ENCODE peak calls at places on chromosome 4, in eight cellular contexts. W is prostate gland; V is CD8-positive, alpha-beta T cell; P is uterus; T is breast epithelium; L is H9; X is vagina; B is A549. C is an unnamed sample.

GRCh38 chr4:84971319-84971932 is 4.9 kb upstream of the WDFY3 start:
- DNase-seq in W (no peak), V (no peak), P (no peak), T (no peak), L (no peak), X (no peak), B (peak; percentile 16), C (no peak)

GRCh38 chr4:123623611-123624010 is 227.0 kb downstream of the SPRY1 start:
- DNase-seq in W (no peak), V (no peak), P (no peak), T (no peak), L (no peak), X (no peak), B (no peak), C (no peak)

GRCh38 chr4:129232627-129233337 is 136.8 kb downstream of the C4orf33 start:
- DNase-seq in W (no peak), V (no peak), P (no peak), T (no peak), L (no peak), X (no peak), B (no peak), C (no peak)

GRCh38 chr4:19224820-19225219 is 1026.9 kb upstream of the SLIT2 start:
- DNase-seq in W (no peak), V (no peak), P (no peak), T (no peak), L (no peak), X (no peak), B (no peak), C (no peak)

GRCh38 chr4:82429728-82430192 is 502 bp downstream of the HNRNPDL start:
- DNase-seq in W (no peak), V (peak; percentile 76), P (no peak), T (peak; percentile 53), L (no peak), X (no peak), B (no peak), C (no peak)

GRCh38 chr4:98565646-98566403 is 92.6 kb downstream of the TSPAN5 start:
- DNase-seq in W (no peak), V (no peak), P (no peak), T (no peak), L (no peak), X (no peak), B (no peak), C (no peak)

GRCh38 chr4:123661080-123661737 is 264.6 kb downstream of the SPRY1 start:
- DNase-seq in W (no peak), V (no peak), P (no peak), T (no peak), L (no peak), X (no peak), B (peak; percentile 10), C (no peak)

GRCh38 chr4:143202824-143203223 is 18.1 kb downstream of the USP38 start:
- DNase-seq in W (no peak), V (no peak), P (no peak), T (no peak), L (no peak), X (no peak), B (no peak), C (no peak)

GRCh38 chr4:40749717-40750460 is at the start of gene NSUN7:
- DNase-seq in W (peak; percentile 75), V (peak; percentile 13), P (peak; percentile 21), T (peak; percentile 64), L (peak; percentile 96), X (no peak), B (peak; percentile 20), C (peak; percentile 93)

GRCh38 chr4:185932491-185932890 is 120.5 kb upstream of the SORBS2 start:
- DNase-seq in W (no peak), V (no peak), P (no peak), T (no peak), L (no peak), X (no peak), B (no peak), C (no peak)

GRCh38 chr4:53049528-53049927 is 187.4 kb downstream of the RASL11B start:
- DNase-seq in W (no peak), V (no peak), P (no peak), T (no peak), L (no peak), X (no peak), B (no peak), C (no peak)

GRCh38 chr4:19944251-19944650 is 307.5 kb upstream of the SLIT2 start:
- DNase-seq in W (no peak), V (no peak), P (no peak), T (no peak), L (no peak), X (no peak), B (no peak), C (no peak)

GRCh38 chr4:7878323-7878722 is 61.3 kb downstream of the AFAP1 start:
- DNase-seq in W (no peak), V (no peak), P (no peak), T (no peak), L (no peak), X (no peak), B (no peak), C (no peak)

GRCh38 chr4:7879127-7879526 is 60.5 kb downstream of the AFAP1 start:
- DNase-seq in W (no peak), V (no peak), P (no peak), T (no peak), L (no peak), X (no peak), B (no peak), C (no peak)

GRCh38 chr4:7877131-7877530 is 62.5 kb downstream of the AFAP1 start:
- DNase-seq in W (no peak), V (no peak), P (no peak), T (no peak), L (no peak), X (no peak), B (no peak), C (no peak)

GRCh38 chr4:7876096-7876993 is 63.3 kb downstream of the AFAP1 start:
- DNase-seq in W (no peak), V (peak; percentile 41), P (peak; percentile 55), T (no peak), L (peak; percentile 72), X (no peak), B (peak; percentile 75), C (no peak)

DNA sequence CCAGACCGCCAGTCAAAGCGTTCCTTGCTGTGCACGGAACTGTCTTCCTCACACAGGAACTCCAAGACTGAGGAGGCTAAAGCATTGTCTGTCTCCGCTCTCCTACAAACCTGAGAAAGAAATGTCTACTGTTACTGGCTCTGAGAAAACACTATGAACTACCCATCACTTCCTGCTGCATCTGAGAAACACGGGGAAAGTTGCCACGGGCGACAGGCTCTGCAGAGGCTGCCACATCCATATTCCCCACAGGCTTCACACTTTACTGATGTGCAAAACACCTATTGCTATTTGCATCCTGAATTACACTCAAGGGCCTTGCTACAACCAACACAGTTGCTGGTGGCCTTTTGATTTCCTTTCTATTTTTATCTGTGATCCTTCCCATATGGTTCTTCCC is 59.0 kb downstream of the AFAP1 start:
- DNase-seq in W (no peak), V (no peak), P (no peak), T (no peak), L (no peak), X (no peak), B (no peak), C (no peak)
- H3K4me1 ChIP-seq in W (no peaks in the 10 kb centered on the region), V (peaks cover 8% of the 10 kb centered on the region), P (peaks cover 1% of the 10 kb centered on the region), T (no peaks in the 10 kb centered on the region), L (peaks cover 3% of the 10 kb centered on the region), X (peaks cover 30% of the 10 kb centered on the region), B (peaks cover 82% of the 10 kb centered on the region), C (peaks cover 10% of the 10 kb centered on the region)

DNA sequence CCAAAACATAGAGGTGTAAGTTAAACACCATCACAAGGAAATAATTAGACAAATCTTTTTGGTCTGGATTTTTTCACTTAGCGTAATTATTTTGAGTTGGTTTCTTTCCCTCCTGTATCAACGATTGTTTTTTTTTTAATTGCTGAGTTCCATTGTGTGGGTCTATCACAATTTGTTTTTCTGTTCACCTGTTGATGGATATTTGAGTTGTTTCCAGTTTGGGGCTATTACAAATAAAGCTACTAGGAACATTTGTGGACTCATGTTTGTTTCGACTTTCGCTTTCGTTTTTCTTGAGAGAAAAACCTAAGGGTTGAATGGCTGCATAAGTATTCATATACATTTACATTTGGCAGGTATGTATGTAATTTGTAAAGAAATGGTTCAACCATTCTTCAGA is 20.4 kb upstream of the FBXW7 start:
- DNase-seq in W (no peak), V (no peak), P (no peak), T (no peak), L (no peak), X (no peak), B (no peak), C (no peak)
- H3K4me1 ChIP-seq in W (no peaks in the 10 kb centered on the region), V (peaks cover 28% of the 10 kb centered on the region), P (no peaks in the 10 kb centered on the region), T (no peaks in the 10 kb centered on the region), L (no peaks in the 10 kb centered on the region), X (no peaks in the 10 kb centered on the region), B (no peaks in the 10 kb centered on the region), C (no peaks in the 10 kb centered on the region)

GRCh38 chr4:57089549-57089948 is 20.6 kb downstream of the IGFBP7 start:
- DNase-seq in W (no peak), V (no peak), P (no peak), T (no peak), L (no peak), X (no peak), B (no peak), C (no peak)
- H3K4me1 ChIP-seq in W (no peaks in the 10 kb centered on the region), V (no peaks in the 10 kb centered on the region), P (peaks cover 6% of the 10 kb centered on the region), T (no peaks in the 10 kb centered on the region), L (no peaks in the 10 kb centered on the region), X (peaks cover 16% of the 10 kb centered on the region), B (peaks cover 40% of the 10 kb centered on the region), C (no peaks in the 10 kb centered on the region)

GRCh38 chr4:3460926-3461325 is 2.2 kb upstream of the DOK7 start:
- DNase-seq in W (no peak), V (no peak), P (no peak), T (no peak), L (no peak), X (no peak), B (no peak), C (no peak)

GRCh38 chr4:3463556-3464348 is 646 bp downstream of the DOK7 start:
- DNase-seq in W (no peak), V (no peak), P (no peak), T (no peak), L (no peak), X (no peak), B (no peak), C (no peak)

GRCh38 chr4:3462790-3463415 is at the start of gene DOK7:
- DNase-seq in W (no peak), V (no peak), P (no peak), T (no peak), L (no peak), X (no peak), B (no peak), C (peak; percentile 65)

GRCh38 chr4:3462321-3462789 is 751 bp upstream of the DOK7 start:
- DNase-seq in W (no peak), V (no peak), P (no peak), T (no peak), L (no peak), X (no peak), B (no peak), C (peak; percentile 63)

GRCh38 chr4:3461515-3462291 is 1.4 kb upstream of the DOK7 start:
- DNase-seq in W (peak; percentile 84), V (no peak), P (no peak), T (peak; percentile 89), L (no peak), X (no peak), B (no peak), C (peak; percentile 98)
- H3K4me1 ChIP-seq in W (peaks cover 10% of the 10 kb centered on the region), V (no peaks in the 10 kb centered on the region), P (peaks cover 4% of the 10 kb centered on the region), T (peaks cover 5% of the 10 kb centered on the region), L (no peaks in the 10 kb centered on the region), X (peaks cover 29% of the 10 kb centered on the region), B (no peaks in the 10 kb centered on the region), C (peaks cover 41% of the 10 kb centered on the region)